ENCODE peak calls at places on chromosome 9, in four cellular contexts. K, O, Q and I are unnamed samples.

GRCh38 chr9:109249615-109250014 is 71.2 kb downstream of the EPB41L4B start:
- DNase-seq in K (no peak), O (no peak), Q (no peak), I (no peak)

GRCh38 chr9:131270171-131271015 is 5.9 kb downstream of the FAM78A start:
- DNase-seq in Q (no peak), O (no peak), K (no peak), I (no peak)

GRCh38 chr9:7121055-7121454 is 363.3 kb downstream of the KDM4C start:
- DNase-seq in O (no peak), K (no peak), Q (no peak), I (no peak)

GRCh38 chr9:121640076-121640475 is 11.4 kb upstream of the DAB2IP start:
- DNase-seq in Q (peak), O (no peak), K (no peak), I (no peak)

GRCh38 chr9:137030528-137030927 is 1.4 kb downstream of the FUT7 start:
- DNase-seq in K (no peak), O (no peak), Q (no peak), I (no peak)

GRCh38 chr9:117768740-117769400 is 64.7 kb downstream of the TLR4 start:
- DNase-seq in O (no peak), Q (no peak), K (no peak), I (peak)

GRCh38 chr9:75033789-75034473 is 5.8 kb upstream of the CARNMT1 start:
- DNase-seq in Q (no peak), O (no peak), K (no peak), I (no peak)

GRCh38 chr9:121194730-121195129 is 6.9 kb downstream of the RAB14 start:
- DNase-seq in K (no peak), O (no peak), Q (no peak), I (no peak)

GRCh38 chr9:84773023-84773422 is 103.5 kb downstream of the NTRK2 start:
- DNase-seq in Q (no peak), O (no peak), K (no peak), I (no peak)

GRCh38 chr9:129176786-129177442 is 1.1 kb downstream of the IER5L start:
- DNase-seq in Q (peak), O (no peak), K (peak), I (no peak)

GRCh38 chr9:133236291-133237071 is 27.4 kb upstream of the OBP2B start:
- DNase-seq in Q (no peak), K (no peak), O (no peak), I (no peak)

GRCh38 chr9:17090041-17090440 is 44.8 kb upstream of the CNTLN start:
- DNase-seq in O (no peak), Q (no peak), K (no peak), I (no peak)

GRCh38 chr9:20618361-20618799 is 3.9 kb downstream of the MLLT3 start:
- DNase-seq in Q (peak), O (no peak), K (no peak), I (no peak)

GRCh38 chr9:117092582-117092981 is 322.3 kb downstream of the ASTN2 start:
- DNase-seq in Q (no peak), O (no peak), K (peak), I (no peak)

GRCh38 chr9:92035687-92036410 is 79.4 kb downstream of the SPTLC1 start:
- DNase-seq in Q (peak), O (peak), K (peak), I (peak)

DNA sequence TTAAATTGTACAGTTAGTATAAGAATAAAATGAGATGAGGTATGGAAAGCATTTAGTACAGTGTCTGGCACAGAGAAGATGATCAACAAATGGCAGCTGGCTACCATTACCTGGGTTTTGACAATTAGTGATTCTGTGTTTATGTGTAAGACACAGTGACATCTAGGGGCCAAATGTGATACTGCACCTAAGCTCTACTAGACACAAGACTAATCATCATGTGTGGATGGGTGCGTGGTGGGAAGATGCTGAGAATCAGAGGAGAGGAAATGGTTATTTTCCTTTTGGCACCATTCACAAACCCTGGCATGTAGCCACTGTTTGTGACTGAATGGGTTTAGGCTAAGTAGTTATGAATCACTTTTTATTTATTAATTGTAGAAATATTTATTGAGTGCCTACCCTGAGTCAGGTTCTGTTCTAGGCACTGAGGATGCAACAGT is 109.8 kb upstream of the TBC1D2 start:
- DNase-seq in O (no peak), Q (no peak), K (no peak), I (no peak)
- TF ChIP-seq CTCF in O (peak), Q (peak), K (peak), I (peak)

DNA sequence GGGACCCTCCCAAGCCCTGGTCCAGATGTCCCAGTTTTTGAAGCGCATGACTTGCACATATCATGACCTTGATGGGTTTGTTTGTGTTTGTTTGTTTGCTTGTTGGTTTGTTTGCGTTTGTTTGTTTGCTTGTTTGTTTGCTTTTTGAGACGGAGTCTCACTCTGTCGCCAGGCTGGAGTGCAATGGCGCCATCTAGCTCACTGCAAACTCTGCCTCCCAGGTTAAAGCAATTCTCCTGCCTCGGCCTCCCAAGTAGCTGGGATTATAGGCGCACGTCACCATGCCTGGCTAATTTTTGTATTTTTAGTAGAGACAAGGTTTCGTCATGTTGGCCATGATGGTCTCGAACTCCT is 13.0 kb upstream of the UBAC1 start:
- DNase-seq in K (no peak), O (no peak), Q (no peak), I (no peak)
- TF ChIP-seq CTCF in K (no peak), O (no peak), Q (no peak), I (no peak)

GRCh38 chr9:95495988-95496387 is 20.8 kb downstream of the PTCH1 start:
- DNase-seq in K (no peak), Q (no peak), O (no peak), I (no peak)

GRCh38 chr9:95499101-95499676 is 17.6 kb downstream of the PTCH1 start:
- DNase-seq in Q (no peak), K (no peak), O (no peak), I (no peak)

GRCh38 chr9:95497772-95498171 is 19.0 kb downstream of the PTCH1 start:
- DNase-seq in O (peak), Q (peak), K (no peak), I (no peak)

GRCh38 chr9:95499847-95500246 is 16.9 kb downstream of the PTCH1 start:
- DNase-seq in Q (no peak), K (peak), O (peak), I (no peak)

DNA sequence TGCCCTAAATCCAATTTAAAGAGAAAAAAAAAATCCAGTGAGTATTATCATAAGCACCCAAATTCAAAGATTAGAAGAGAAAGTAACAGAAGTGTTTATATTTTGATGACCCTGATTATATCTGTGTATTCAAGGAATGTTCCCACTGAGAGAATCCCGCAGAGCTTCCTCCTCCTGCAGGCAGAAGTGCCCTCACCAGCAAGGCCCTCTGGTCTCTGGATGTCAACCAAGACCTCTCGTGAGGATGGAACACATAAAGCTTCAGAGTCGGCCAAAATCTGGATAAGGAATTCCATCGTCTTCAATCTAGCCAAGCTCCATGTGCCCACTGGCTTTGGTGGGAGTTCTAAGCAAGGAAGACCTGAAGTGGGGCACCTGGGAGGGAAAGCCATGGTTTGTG is 18.1 kb downstream of the PTCH1 start:
- DNase-seq in Q (no peak), K (peak), O (no peak), I (no peak)
- TF ChIP-seq CTCF in Q (no peak), K (no peak), O (no peak), I (no peak)

DNA sequence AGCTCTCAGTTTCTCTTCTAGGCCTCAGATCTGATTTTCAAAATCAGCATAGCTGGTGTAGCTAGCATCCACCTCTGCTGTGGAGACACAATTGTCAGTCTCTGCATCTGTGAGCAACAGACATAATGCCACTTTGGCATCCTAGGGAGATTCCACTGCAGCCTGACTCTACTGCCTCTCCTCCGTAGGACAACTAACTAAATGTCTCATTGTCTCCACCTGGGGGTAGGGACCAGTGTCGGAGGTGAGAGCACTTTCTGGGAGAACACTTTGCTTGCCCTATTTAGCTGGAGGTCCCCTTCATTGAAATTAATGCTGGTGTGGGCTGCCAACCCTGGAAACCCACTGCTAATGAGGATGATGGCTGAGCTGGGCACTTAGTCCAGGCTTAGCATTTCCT is 1.4 kb downstream of the PPP3R2 start:
- DNase-seq in Q (no peak), O (no peak), K (no peak), I (no peak)
- TF ChIP-seq CTCF in Q (no peak), O (no peak), K (no peak), I (no peak)